ENCODE peak calls at places on chromosomes 13 and 19, in four cellular contexts. One of them, this sample, is unnamed.

GRCh38 chr19:1163934-1164683 is 10.0 kb downstream of the SBNO2 start:
- DNase-seq in amniotic stem cell: no peak
- DNase-seq in CD4-positive, alpha-beta T cell: no peak
- DNase-seq in NCI-H460: no peak
- DNase-seq in this sample: no peak

GRCh38 chr13:66128692-66129269 is 1101.4 kb downstream of the PCDH9 start:
- DNase-seq in amniotic stem cell: no peak
- DNase-seq in CD4-positive, alpha-beta T cell: no peak
- DNase-seq in NCI-H460: no peak
- DNase-seq in this sample: no peak

GRCh38 chr13:40472427-40473220 is 193.8 kb downstream of the FOXO1 start:
- DNase-seq in amniotic stem cell: no peak
- DNase-seq in CD4-positive, alpha-beta T cell: no peak
- DNase-seq in NCI-H460: no peak
- DNase-seq in this sample: no peak

GRCh38 chr13:44818428-44818827 is 170.8 kb downstream of the NUFIP1 start:
- DNase-seq in amniotic stem cell: no peak
- DNase-seq in CD4-positive, alpha-beta T cell: no peak
- DNase-seq in NCI-H460: no peak
- DNase-seq in this sample: no peak

GRCh38 chr13:113598481-113598880 is 13.9 kb downstream of the TFDP1 start:
- DNase-seq in amniotic stem cell: no peak
- DNase-seq in CD4-positive, alpha-beta T cell: no peak
- DNase-seq in NCI-H460: no peak
- DNase-seq in this sample: no peak

GRCh38 chr13:51534075-51534817 is 50.0 kb upstream of the WDFY2 start:
- DNase-seq in amniotic stem cell: no peak
- DNase-seq in CD4-positive, alpha-beta T cell: peak
- DNase-seq in NCI-H460: no peak
- DNase-seq in this sample: peak

GRCh38 chr19:47779524-47780214 is 1.2 kb downstream of the SELENOW start:
- DNase-seq in amniotic stem cell: no peak
- DNase-seq in CD4-positive, alpha-beta T cell: no peak
- DNase-seq in NCI-H460: no peak
- DNase-seq in this sample: no peak

GRCh38 chr13:91748416-91749089 is 350.1 kb downstream of the GPC5 start:
- DNase-seq in amniotic stem cell: no peak
- DNase-seq in CD4-positive, alpha-beta T cell: no peak
- DNase-seq in NCI-H460: no peak
- DNase-seq in this sample: no peak

GRCh38 chr13:112905990-112906641 is 62.9 kb upstream of the MCF2L start:
- DNase-seq in amniotic stem cell: no peak
- DNase-seq in CD4-positive, alpha-beta T cell: no peak
- DNase-seq in NCI-H460: no peak
- DNase-seq in this sample: no peak

GRCh38 chr19:6533746-6534418 is 3.1 kb downstream of the TNFSF9 start:
- DNase-seq in amniotic stem cell: no peak
- DNase-seq in CD4-positive, alpha-beta T cell: no peak
- DNase-seq in NCI-H460: no peak
- DNase-seq in this sample: no peak

GRCh38 chr13:109871018-109871370 is 84.6 kb upstream of the IRS2 start:
- DNase-seq in amniotic stem cell: no peak
- DNase-seq in CD4-positive, alpha-beta T cell: no peak
- DNase-seq in NCI-H460: no peak
- DNase-seq in this sample: no peak

GRCh38 chr19:961866-962620 is 22.1 kb upstream of the WDR18 start:
- DNase-seq in amniotic stem cell: no peak
- DNase-seq in CD4-positive, alpha-beta T cell: no peak
- DNase-seq in NCI-H460: no peak
- DNase-seq in this sample: no peak

GRCh38 chr19:35633727-35634440 is 5.0 kb downstream of the RBM42 start:
- DNase-seq in amniotic stem cell: no peak
- DNase-seq in CD4-positive, alpha-beta T cell: no peak
- DNase-seq in NCI-H460: no peak
- DNase-seq in this sample: no peak

GRCh38 chr13:100510208-100510997 is 78.2 kb downstream of the GGACT start:
- DNase-seq in amniotic stem cell: no peak
- DNase-seq in CD4-positive, alpha-beta T cell: no peak
- DNase-seq in NCI-H460: no peak
- DNase-seq in this sample: no peak

GRCh38 chr13:49932066-49932465 is 4.1 kb downstream of the SPRYD7 start:
- DNase-seq in amniotic stem cell: no peak
- DNase-seq in CD4-positive, alpha-beta T cell: no peak
- DNase-seq in NCI-H460: no peak
- DNase-seq in this sample: no peak

GRCh38 chr13:112770504-112770903 is 80.7 kb downstream of the ATP11A start:
- DNase-seq in amniotic stem cell: no peak
- DNase-seq in CD4-positive, alpha-beta T cell: no peak
- DNase-seq in NCI-H460: no peak
- DNase-seq in this sample: no peak

GRCh38 chr19:16470911-16471811 is 609 bp downstream of the EPS15L1 start:
- DNase-seq in amniotic stem cell: no peak
- DNase-seq in CD4-positive, alpha-beta T cell: peak
- DNase-seq in NCI-H460: no peak
- DNase-seq in this sample: peak

GRCh38 chr13:78317030-78317429 is 286.3 kb downstream of the POU4F1 start:
- DNase-seq in amniotic stem cell: no peak
- DNase-seq in CD4-positive, alpha-beta T cell: no peak
- DNase-seq in NCI-H460: no peak
- DNase-seq in this sample: no peak

GRCh38 chr19:369876-370275 is 25.3 kb upstream of the MIER2 start:
- DNase-seq in amniotic stem cell: no peak
- DNase-seq in CD4-positive, alpha-beta T cell: no peak
- DNase-seq in NCI-H460: no peak
- DNase-seq in this sample: no peak

GRCh38 chr13:50387124-50387581 is 371.9 kb downstream of the KCNRG start:
- DNase-seq in amniotic stem cell: no peak
- DNase-seq in CD4-positive, alpha-beta T cell: peak
- DNase-seq in NCI-H460: no peak
- DNase-seq in this sample: peak

GRCh38 chr19:48992571-48993174 is 436 bp downstream of the GYS1 start:
- DNase-seq in amniotic stem cell: no peak
- DNase-seq in CD4-positive, alpha-beta T cell: no peak
- DNase-seq in NCI-H460: no peak
- DNase-seq in this sample: no peak

GRCh38 chr19:35936738-35937268 is 629 bp downstream of the LRFN3 start:
- DNase-seq in amniotic stem cell: no peak
- DNase-seq in CD4-positive, alpha-beta T cell: no peak
- DNase-seq in NCI-H460: no peak
- DNase-seq in this sample: no peak

GRCh38 chr13:99277629-99278028 is 19.4 kb upstream of the GPR18 start:
- DNase-seq in amniotic stem cell: no peak
- DNase-seq in CD4-positive, alpha-beta T cell: no peak
- DNase-seq in NCI-H460: no peak
- DNase-seq in this sample: no peak

GRCh38 chr13:52707375-52707774 is 32.2 kb downstream of the CNMD start:
- DNase-seq in amniotic stem cell: no peak
- DNase-seq in CD4-positive, alpha-beta T cell: no peak
- DNase-seq in NCI-H460: no peak
- DNase-seq in this sample: no peak

GRCh38 chr19:34214040-34214439 is 40.3 kb upstream of the GARRE1 start:
- DNase-seq in amniotic stem cell: no peak
- DNase-seq in CD4-positive, alpha-beta T cell: no peak
- DNase-seq in NCI-H460: no peak
- DNase-seq in this sample: no peak

GRCh38 chr19:37990362-37990761 is 83.4 kb downstream of the SIPA1L3 start:
- DNase-seq in amniotic stem cell: no peak
- DNase-seq in CD4-positive, alpha-beta T cell: no peak
- DNase-seq in NCI-H460: no peak
- DNase-seq in this sample: no peak

GRCh38 chr19:41784337-41785239 is 11.8 kb upstream of the CEACAM3 start:
- DNase-seq in amniotic stem cell: no peak
- DNase-seq in CD4-positive, alpha-beta T cell: no peak
- DNase-seq in NCI-H460: no peak
- DNase-seq in this sample: no peak

This sample was measured in effector memory CD8-positive, alpha-beta T cell.